ENCODE peak calls at places on chromosomes 12 and 14, in five cellular contexts. K is CD4-positive, alpha-beta memory T cell; S is lung; V is IMR-90; I is CD8-positive, alpha-beta T cell. Z is an unnamed sample.

GRCh38 chr12:85076688-85077430 is 40.7 kb downstream of the LRRIQ1 start:
- DNase-seq in K (peak; percentile 0), S (no peak), V (peak; percentile 92), I (no peak), Z (no peak)

GRCh38 chr12:124379938-124380754 is 85.3 kb downstream of the RFLNA start:
- DNase-seq in K (no peak), S (no peak), V (peak; percentile 89), I (no peak), Z (no peak)

GRCh38 chr12:109447482-109447881 is 29.6 kb downstream of the KCTD10 start:
- DNase-seq in K (no peak), S (no peak), V (no peak), I (no peak), Z (no peak)

GRCh38 chr14:77045570-77045890 is 17.0 kb upstream of the IRF2BPL start:
- DNase-seq in K (no peak), S (peak; percentile 79), V (no peak), I (no peak), Z (no peak)

GRCh38 chr14:24367506-24368214 is at the start of gene NFATC4:
- DNase-seq in K (no peak), S (peak; percentile 76), V (peak; percentile 96), I (no peak), Z (no peak)

GRCh38 chr14:61282746-61283145 is 1.6 kb upstream of the TMEM30B start:
- DNase-seq in K (no peak), S (no peak), V (no peak), I (no peak), Z (no peak)

GRCh38 chr12:58811346-58811745 is 109.0 kb downstream of the LRIG3 start:
- DNase-seq in K (no peak), S (no peak), V (no peak), I (no peak), Z (no peak)

GRCh38 chr12:63353559-63353958 is 202.6 kb upstream of the AVPR1A start:
- DNase-seq in K (no peak), S (no peak), V (peak; percentile 2), I (no peak), Z (no peak)

DNA sequence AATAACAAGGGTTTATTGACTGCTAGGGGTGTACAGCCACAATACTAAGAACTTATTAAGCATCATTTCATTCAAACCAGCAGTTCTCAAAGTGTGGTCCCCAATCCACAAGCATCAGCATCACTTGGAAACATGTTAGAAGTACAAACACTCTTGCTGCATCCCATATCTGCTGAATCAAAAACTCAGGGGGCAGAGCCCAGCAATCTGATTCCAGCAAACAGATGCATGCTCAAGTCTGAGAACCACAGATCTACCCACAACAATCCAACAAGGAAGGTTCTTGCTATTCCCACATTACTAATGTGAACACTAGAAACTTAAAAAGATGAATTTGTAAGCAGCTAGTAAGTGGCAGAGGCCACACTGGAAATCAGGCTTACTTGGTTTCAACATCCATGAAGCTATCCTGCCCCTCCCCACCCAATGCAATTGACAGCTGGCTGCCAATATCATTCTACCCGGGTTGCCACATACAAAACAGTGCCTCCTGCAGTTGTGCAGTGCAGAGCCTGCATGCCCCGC is 6.2 kb downstream of the KRT77 start:
- DNase-seq in K (no peak), S (no peak), V (no peak), I (no peak), Z (no peak)
- H3K9me3 ChIP-seq in K (no peaks in the 10 kb centered on the region), S (no peaks in the 10 kb centered on the region), V (no peaks in the 10 kb centered on the region), I (no peaks in the 10 kb centered on the region), Z (no peaks in the 10 kb centered on the region)

GRCh38 chr12:76201758-76202157 is 117.3 kb upstream of the NAP1L1 start:
- DNase-seq in K (no peak), S (no peak), V (peak; percentile 12), I (no peak), Z (no peak)
- H3K9me3 ChIP-seq in K (peaks cover 20% of the 10 kb centered on the region), S (peaks cover 22% of the 10 kb centered on the region), V (peaks cover 16% of the 10 kb centered on the region), I (peaks cover 4% of the 10 kb centered on the region), Z (peaks cover 4% of the 10 kb centered on the region)

DNA sequence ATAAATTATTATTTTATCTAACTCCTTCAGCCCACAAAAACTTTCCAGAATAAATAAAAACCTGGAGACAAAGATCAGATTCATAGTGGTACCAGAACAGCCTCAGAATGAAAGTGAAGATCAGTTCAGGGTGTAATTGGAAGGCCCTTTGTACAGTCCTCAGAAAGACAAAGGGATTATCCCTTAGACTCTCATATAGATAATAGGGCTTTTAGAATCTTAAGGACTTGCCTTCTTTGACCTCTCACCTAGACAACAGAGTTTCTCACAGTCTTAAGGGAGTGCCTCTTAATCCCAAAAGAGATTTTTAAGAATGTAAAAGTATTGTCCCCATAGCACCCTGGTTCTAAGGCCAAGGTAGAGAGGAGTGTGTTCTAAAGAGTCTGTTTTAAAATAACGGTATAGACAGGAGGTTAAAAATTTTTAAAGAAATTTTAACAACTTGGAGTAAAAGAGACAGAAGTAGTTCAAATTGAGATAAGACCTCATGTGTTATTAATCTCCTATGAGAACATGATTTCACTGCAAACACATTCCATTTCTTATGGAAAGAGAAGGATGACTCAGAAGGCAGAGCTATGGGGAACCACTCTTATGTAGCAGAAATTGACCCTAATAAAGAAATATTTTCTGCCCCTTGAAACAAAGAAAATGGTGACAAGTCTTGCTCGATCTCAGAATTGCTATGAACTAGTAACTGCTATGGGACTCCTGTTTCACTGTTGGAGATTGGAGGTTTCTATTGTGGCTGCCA is 24.2 kb upstream of the NOVA1 start:
- DNase-seq in K (no peak), S (no peak), V (no peak), I (no peak), Z (no peak)
- H3K9me3 ChIP-seq in K (peaks cover 4% of the 10 kb centered on the region), S (no peaks in the 10 kb centered on the region), V (no peaks in the 10 kb centered on the region), I (no peaks in the 10 kb centered on the region), Z (peaks cover under 1% of the 10 kb centered on the region)

DNA sequence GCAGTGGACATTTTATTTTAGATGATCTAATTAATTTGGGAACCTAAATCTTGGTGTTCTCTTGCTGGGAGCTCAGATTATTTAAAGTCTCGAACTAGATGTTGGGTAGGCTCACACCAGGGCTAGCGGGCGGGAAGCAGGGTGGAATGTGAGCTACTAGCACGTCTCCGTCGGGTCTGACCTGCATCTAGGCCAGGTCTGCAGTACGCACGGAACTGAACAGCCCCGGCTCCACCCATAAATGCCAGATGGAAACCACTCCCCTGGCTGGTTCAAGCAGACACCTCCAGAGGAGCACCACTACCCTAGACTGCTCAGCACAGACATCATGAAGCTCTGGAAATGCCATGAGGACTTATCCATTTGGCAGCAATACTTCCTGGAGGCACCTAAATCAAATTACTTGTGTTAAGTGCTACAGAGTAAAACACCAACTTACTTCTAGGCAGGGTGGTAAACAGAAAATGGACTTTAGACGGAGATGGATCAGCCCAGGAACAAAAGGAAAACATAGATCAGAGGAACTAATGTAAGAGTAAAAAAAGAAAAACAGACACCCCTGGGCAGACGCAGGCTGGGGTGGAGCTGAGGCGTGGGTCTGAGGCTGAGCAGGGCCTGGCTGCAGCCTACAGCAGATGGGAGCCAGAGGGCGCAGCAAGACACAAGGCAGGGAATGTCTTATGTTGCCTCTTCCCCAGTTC is 10.2 kb downstream of the ZNF605 start:
- DNase-seq in K (no peak), S (no peak), V (no peak), I (no peak), Z (no peak)
- H3K9me3 ChIP-seq in K (peaks cover 29% of the 10 kb centered on the region), S (peaks cover 2% of the 10 kb centered on the region), V (peaks cover 86% of the 10 kb centered on the region), I (peaks cover 9% of the 10 kb centered on the region), Z (peaks cover 8% of the 10 kb centered on the region)